ENCODE peak calls at places on chromosomes 7 and 10, in ten cellular contexts. I, D, L, U, J, X, V, G, W and Y are unnamed samples. For H3K4me1, the result is how much of the 10 kb centered on the place peaks cover.

GRCh38 chr7:45662018-45662417 is 87.8 kb downstream of the ADCY1 start:
- DNase-seq in J (peak), U (no peak), W (no peak), G (no peak), L (no peak), I (no peak), D (no peak), V (no peak), X (no peak), Y (no peak)

GRCh38 chr7:31028006-31028405 is 24.1 kb upstream of the ADCYAP1R1 start:
- DNase-seq in V (no peak), L (no peak), U (no peak), D (no peak), I (no peak), G (no peak), W (no peak), X (no peak), J (no peak), Y (no peak)

GRCh38 chr7:132494474-132494873 is 81.8 kb downstream of the PLXNA4 start:
- DNase-seq in U (no peak), I (no peak), L (no peak), D (no peak), V (no peak), G (no peak), W (no peak), J (no peak), X (no peak), Y (no peak)

GRCh38 chr7:14606101-14606500 is 296.4 kb downstream of the DGKB start:
- DNase-seq in D (no peak), L (peak), I (no peak), J (no peak), V (peak), X (peak), U (no peak), G (no peak), W (no peak), Y (no peak)

GRCh38 chr7:3082386-3082785 is 38.7 kb upstream of the CARD11 start:
- DNase-seq in D (peak), U (no peak), J (no peak), L (no peak), V (no peak), X (no peak), G (no peak), I (no peak), W (no peak), Y (no peak)

GRCh38 chr7:150439926-150440325 is 10.5 kb upstream of the GIMAP8 start:
- DNase-seq in V (peak), L (peak), D (no peak), J (no peak), U (no peak), G (no peak), I (no peak), W (no peak), X (peak), Y (no peak)

GRCh38 chr7:47100815-47101435 is 481.0 kb downstream of the TNS3 start:
- DNase-seq in J (no peak), L (peak), X (peak), W (peak), D (peak), G (peak), U (peak), I (peak), V (peak), Y (peak)

GRCh38 chr7:80127412-80128150 is 7.0 kb upstream of the GNAI1 start:
- DNase-seq in G (peak), J (no peak), X (no peak), W (no peak), L (no peak), V (no peak), U (no peak), I (no peak), D (no peak), Y (no peak)

GRCh38 chr10:86229811-86230409 is 136.7 kb downstream of the GRID1 start:
- DNase-seq in U (no peak), X (no peak), J (no peak), G (no peak), D (no peak), L (no peak), I (no peak), W (no peak), V (no peak), Y (no peak)

GRCh38 chr10:21724695-21725371 is 190.8 kb downstream of the MLLT10 start:
- DNase-seq in V (peak), D (peak), W (peak), U (peak), X (peak), G (peak), J (peak), L (peak), I (peak), Y (peak)

GRCh38 chr10:21726601-21727295 is 192.7 kb downstream of the MLLT10 start:
- DNase-seq in W (no peak), U (no peak), I (no peak), X (no peak), L (peak), G (no peak), V (peak), J (no peak), D (no peak), Y (no peak)

GRCh38 chr10:21724020-21724589 is 190.1 kb downstream of the MLLT10 start:
- DNase-seq in D (no peak), G (no peak), X (peak), U (no peak), L (peak), W (no peak), I (no peak), V (peak), J (no peak), Y (no peak)

GRCh38 chr10:21732067-21732772 is 198.2 kb downstream of the MLLT10 start:
- DNase-seq in D (peak), J (no peak), I (peak), L (peak), W (no peak), U (peak), V (peak), X (peak), G (peak), Y (peak)

GRCh38 chr10:21727452-21728168 is 193.6 kb downstream of the MLLT10 start:
- DNase-seq in L (no peak), G (peak), J (no peak), V (peak), I (no peak), U (no peak), W (no peak), X (no peak), D (no peak), Y (no peak)
- H3K4me1 ChIP-seq in L (under half), G (under half), J (under half), V (under half), I (under half), U (under half), W (under half), X (under half), D (under half), Y (under half)

DNA sequence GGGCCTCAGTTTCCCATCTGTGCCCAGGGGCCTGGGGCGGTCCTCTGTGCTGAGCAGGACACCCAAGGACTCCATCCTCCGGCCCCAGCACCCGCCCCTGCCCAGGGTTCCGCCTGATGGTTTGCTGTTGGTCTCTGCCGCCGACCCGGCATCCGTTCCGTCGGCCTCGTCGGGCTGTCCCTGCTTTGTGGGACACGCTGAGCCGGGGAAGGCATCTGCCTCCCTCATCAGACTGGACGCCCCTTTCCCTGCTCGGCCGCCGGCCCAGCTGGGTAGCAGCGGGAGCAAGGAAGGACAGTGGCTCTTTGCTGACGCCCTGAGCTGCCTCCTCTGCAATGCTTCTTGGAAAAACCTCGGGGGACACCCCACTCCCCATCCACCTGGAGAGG is 39.5 kb downstream of the FAM20C start:
- DNase-seq in I (no peak), U (no peak), V (no peak), G (no peak), W (no peak), D (no peak), X (no peak), L (no peak), J (no peak), Y (no peak)
- H3K4me1 ChIP-seq in I (under half), U (half or more), V (half or more), G (under half), W (half or more), D (under half), X (under half), L (half or more), J (under half), Y (under half)

GRCh38 chr7:42914726-42915045 is 2.8 kb upstream of the C7orf25 start:
- DNase-seq in X (peak), I (no peak), J (no peak), L (no peak), V (no peak), W (no peak), D (no peak), G (no peak), U (no peak), Y (no peak)
- H3K4me1 ChIP-seq in X (under half), I (under half), J (under half), L (under half), V (under half), W (under half), D (under half), G (under half), U (under half), Y (under half)

GRCh38 chr10:49187950-49188761 is at the start of gene TMEM273:
- DNase-seq in I (peak), L (no peak), X (no peak), U (no peak), G (no peak), D (peak), W (peak), V (peak), J (no peak), Y (peak)

GRCh38 chr10:49184642-49185111 is 3.5 kb downstream of the TMEM273 start:
- DNase-seq in I (no peak), X (no peak), L (no peak), G (no peak), D (no peak), V (no peak), W (no peak), U (no peak), J (no peak), Y (no peak)

GRCh38 chr10:49187044-49187484 is 1.1 kb downstream of the TMEM273 start:
- DNase-seq in V (no peak), X (no peak), I (no peak), L (no peak), W (no peak), G (no peak), J (no peak), D (no peak), U (no peak), Y (no peak)

GRCh38 chr10:49185213-49185612 is 3.0 kb downstream of the TMEM273 start:
- DNase-seq in X (no peak), W (no peak), V (no peak), U (no peak), L (no peak), G (no peak), D (no peak), I (no peak), J (no peak), Y (no peak)

GRCh38 chr10:49186613-49187012 is 1.6 kb downstream of the TMEM273 start:
- DNase-seq in J (no peak), I (no peak), L (no peak), U (no peak), V (no peak), W (no peak), D (no peak), X (no peak), G (no peak), Y (no peak)
- H3K4me1 ChIP-seq in J (under half), I (under half), L (under half), U (under half), V (under half), W (under half), D (under half), X (under half), G (under half), Y (under half)

GRCh38 chr7:7662527-7662926 is 22.0 kb downstream of the UMAD1 start:
- DNase-seq in G (no peak), X (peak), I (no peak), L (peak), U (no peak), D (no peak), V (peak), W (no peak), J (no peak), Y (no peak)

GRCh38 chr7:7665031-7665430 is 24.5 kb downstream of the UMAD1 start:
- DNase-seq in U (no peak), D (no peak), W (no peak), I (no peak), L (no peak), G (no peak), V (no peak), J (no peak), X (no peak), Y (no peak)

GRCh38 chr7:7667187-7667586 is 26.6 kb downstream of the UMAD1 start:
- DNase-seq in J (no peak), D (no peak), G (no peak), V (no peak), W (no peak), L (no peak), U (no peak), X (no peak), I (no peak), Y (no peak)

GRCh38 chr7:7668708-7669107 is 28.2 kb downstream of the UMAD1 start:
- DNase-seq in W (no peak), D (no peak), X (no peak), V (no peak), U (no peak), J (no peak), I (no peak), L (no peak), G (no peak), Y (no peak)

GRCh38 chr7:7664344-7664743 is 23.8 kb downstream of the UMAD1 start:
- DNase-seq in J (no peak), I (no peak), X (no peak), G (no peak), V (no peak), L (no peak), W (no peak), U (no peak), D (no peak), Y (no peak)
- H3K4me1 ChIP-seq in J (under half), I (under half), X (under half), G (under half), V (under half), L (under half), W (under half), U (under half), D (under half), Y (under half)

GRCh38 chr7:1030444-1031070 is 13.8 kb upstream of the GPR146 start:
- DNase-seq in U (no peak), V (no peak), X (no peak), L (no peak), W (no peak), I (no peak), G (no peak), D (peak), J (no peak), Y (no peak)
- H3K4me1 ChIP-seq in U (under half), V (under half), X (under half), L (under half), W (under half), I (under half), G (under half), D (under half), J (under half), Y (under half)

GRCh38 chr10:44961931-44962750 is 2.5 kb downstream of the RASSF4 start:
- DNase-seq in L (no peak), X (no peak), V (no peak), G (no peak), U (no peak), I (no peak), W (no peak), D (no peak), J (no peak), Y (no peak)
- H3K4me1 ChIP-seq in L (under half), X (under half), V (under half), G (half or more), U (half or more), I (under half), W (half or more), D (half or more), J (under half), Y (half or more)

DNA sequence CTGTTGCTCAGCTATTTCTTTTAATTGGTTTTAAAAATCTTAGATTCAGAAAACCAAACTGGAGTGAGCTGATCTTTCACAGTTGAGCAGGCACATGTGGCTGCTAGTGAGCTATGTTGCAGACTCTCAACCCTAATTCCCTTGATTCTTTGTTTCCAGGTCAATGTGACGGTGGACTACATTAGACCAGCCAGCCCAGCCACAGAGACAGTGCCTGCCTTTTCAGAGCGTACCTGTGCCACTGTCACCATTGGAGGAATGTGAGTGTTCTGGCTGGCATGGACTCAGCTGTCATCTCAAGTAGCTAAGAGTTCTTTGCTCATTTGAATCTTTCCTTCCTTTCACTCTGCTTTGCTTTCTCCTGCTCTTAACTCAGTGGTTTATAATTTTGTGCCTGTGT is 187.1 kb downstream of the LRRC4 start:
- DNase-seq in U (no peak), W (no peak), J (no peak), V (no peak), G (no peak), L (no peak), X (no peak), D (no peak), I (no peak), Y (no peak)
- H3K4me1 ChIP-seq in U (under half), W (under half), J (under half), V (under half), G (under half), L (under half), X (under half), D (under half), I (under half), Y (half or more)

GRCh38 chr10:52578871-52579405 is 193.6 kb downstream of the MBL2 start:
- DNase-seq in D (no peak), I (no peak), V (peak), J (no peak), U (peak), X (no peak), W (no peak), G (no peak), L (peak), Y (no peak)

GRCh38 chr10:52586710-52587109 is 185.9 kb downstream of the MBL2 start:
- DNase-seq in L (no peak), I (no peak), W (no peak), V (no peak), X (no peak), U (no peak), D (no peak), G (no peak), J (no peak), Y (no peak)

GRCh38 chr10:52583341-52583740 is 189.2 kb downstream of the MBL2 start:
- DNase-seq in L (no peak), I (no peak), J (no peak), X (no peak), U (no peak), G (no peak), W (no peak), D (no peak), V (no peak), Y (no peak)
- H3K4me1 ChIP-seq in L (under half), I (under half), J (under half), X (under half), U (under half), G (under half), W (under half), D (under half), V (under half), Y (under half)

DNA sequence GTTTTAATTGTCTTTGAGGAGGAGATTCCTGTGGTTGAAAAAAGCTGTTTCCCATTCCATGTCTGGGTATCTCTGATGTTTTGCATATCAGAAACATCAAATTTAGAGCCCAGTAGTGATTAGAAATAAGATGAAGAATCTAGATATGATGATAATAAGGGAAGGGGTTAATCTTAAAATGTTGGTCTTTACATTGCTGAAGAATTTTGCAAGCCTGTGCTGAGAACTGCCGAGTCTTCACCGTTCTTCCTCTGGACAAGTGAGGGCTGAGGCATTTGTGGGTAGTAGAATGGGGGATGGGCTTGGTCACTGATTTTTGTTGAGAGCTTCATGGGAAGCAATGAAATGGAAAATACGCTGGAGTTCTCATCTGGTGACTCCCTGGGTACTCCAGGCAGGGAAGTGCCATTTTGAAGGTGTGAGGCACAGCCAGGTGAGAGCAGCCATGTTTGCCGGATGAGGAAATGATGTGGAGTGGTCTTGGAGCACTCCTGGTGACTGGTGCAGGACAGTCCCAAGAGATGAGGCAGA is 10.2 kb downstream of the TCF7L2 start:
- DNase-seq in V (peak), G (no peak), I (no peak), X (peak), L (no peak), D (no peak), J (no peak), U (peak), W (no peak), Y (no peak)
- H3K4me1 ChIP-seq in V (under half), G (half or more), I (under half), X (half or more), L (under half), D (under half), J (under half), U (half or more), W (half or more), Y (under half)